ENCODE peak calls at places on chromosomes 3 and 15, in four cellular contexts. K, T, U and M are unnamed samples.

GRCh38 chr15:32993285-32993684 is 201.2 kb downstream of the FMN1 start:
- DNase-seq in K (no peak), T (no peak), U (no peak), M (no peak)

GRCh38 chr3:125512135-125512920 is 7.7 kb downstream of the SNX4 start:
- DNase-seq in T (peak; percentile 8), U (peak; percentile 26), K (no peak), M (no peak)

GRCh38 chr3:86845731-86846130 is 145.2 kb downstream of the VGLL3 start:
- DNase-seq in U (no peak), K (no peak), T (no peak), M (no peak)

GRCh38 chr3:72418149-72418686 is 430.0 kb downstream of the SHQ1 start:
- DNase-seq in U (no peak), T (no peak), K (no peak), M (no peak)

GRCh38 chr3:152538518-152538917 is 269.8 kb downstream of the MBNL1 start:
- DNase-seq in U (no peak), K (no peak), T (no peak), M (no peak)

GRCh38 chr3:65992106-65992505 is 46.6 kb downstream of the MAGI1 start:
- DNase-seq in U (no peak), T (no peak), K (no peak), M (no peak)

GRCh38 chr3:54563661-54564200 is 364.1 kb downstream of the LRTM1 start:
- DNase-seq in K (no peak), T (no peak), U (no peak), M (no peak)

GRCh38 chr15:34578283-34578674 is 5.2 kb downstream of the GOLGA8B start:
- DNase-seq in K (peak; percentile 48), U (no peak), T (no peak), M (no peak)

GRCh38 chr3:133930341-133930933 is 34.8 kb upstream of the RAB6B start:
- DNase-seq in K (peak; percentile 25), T (peak; percentile 30), U (no peak), M (no peak)

GRCh38 chr15:78049691-78050440 is 27.6 kb downstream of the TBC1D2B start:
- DNase-seq in K (no peak), T (no peak), U (peak; percentile 68), M (no peak)

GRCh38 chr15:28885630-28886430 is at the start of gene APBA2:
- DNase-seq in U (no peak), T (peak; percentile 78), K (no peak), M (peak; percentile 57)

GRCh38 chr3:52428151-52429005 is 16.5 kb downstream of the SEMA3G start:
- DNase-seq in U (no peak), T (no peak), K (peak; percentile 76), M (peak; percentile 38)

GRCh38 chr3:34202975-34203374 is 404.5 kb downstream of the PDCD6IP start:
- DNase-seq in K (no peak), U (no peak), T (no peak), M (no peak)

GRCh38 chr15:31867536-31868442 is 162.5 kb upstream of the CHRNA7 start:
- DNase-seq in K (peak; percentile 20), T (peak; percentile 60), U (peak; percentile 11), M (peak; percentile 69)

GRCh38 chr3:132605374-132605792 is 8.3 kb downstream of the ACKR4 start:
- DNase-seq in T (no peak), U (no peak), K (no peak), M (no peak)

GRCh38 chr3:172203522-172204258 is 164.3 kb downstream of the FNDC3B start:
- DNase-seq in U (no peak), K (peak; percentile 98), T (no peak), M (no peak)
- TF ChIP-seq CREM in U (no peak), K (peak; percentile 81), T (no peak), M (no peak)

DNA sequence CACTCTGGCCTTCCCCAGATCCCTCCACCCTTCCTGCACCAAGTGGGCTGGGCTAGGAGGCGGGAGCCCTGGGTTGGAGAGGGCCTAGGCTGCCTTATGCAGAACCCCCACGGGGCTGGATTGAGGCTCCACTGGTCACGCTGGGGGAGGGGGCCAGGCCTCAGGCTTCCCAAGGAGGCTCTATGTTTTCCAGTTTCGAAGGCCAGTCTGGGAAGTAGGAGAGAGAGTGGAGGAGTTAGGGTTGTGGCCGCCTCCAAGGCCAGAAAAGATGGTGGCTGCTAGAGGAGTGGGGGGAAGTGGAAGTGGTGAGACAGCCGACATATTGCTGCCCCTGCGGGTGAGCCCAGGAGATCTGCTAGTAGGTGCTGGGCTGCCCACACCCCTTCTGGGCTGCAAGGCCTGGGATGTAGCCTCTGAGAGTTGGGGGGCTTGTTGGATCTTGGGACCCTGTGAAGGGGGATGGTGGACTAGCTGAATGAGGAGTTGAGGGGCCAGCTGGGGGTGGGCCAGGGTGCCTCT is 1.2 kb downstream of the GNAI2 start:
- DNase-seq in T (peak; percentile 27), U (no peak), K (no peak), M (peak; percentile 49)
- TF ChIP-seq MAX in T (no peak), U (no peak), K (no peak), M (no peak)

DNA sequence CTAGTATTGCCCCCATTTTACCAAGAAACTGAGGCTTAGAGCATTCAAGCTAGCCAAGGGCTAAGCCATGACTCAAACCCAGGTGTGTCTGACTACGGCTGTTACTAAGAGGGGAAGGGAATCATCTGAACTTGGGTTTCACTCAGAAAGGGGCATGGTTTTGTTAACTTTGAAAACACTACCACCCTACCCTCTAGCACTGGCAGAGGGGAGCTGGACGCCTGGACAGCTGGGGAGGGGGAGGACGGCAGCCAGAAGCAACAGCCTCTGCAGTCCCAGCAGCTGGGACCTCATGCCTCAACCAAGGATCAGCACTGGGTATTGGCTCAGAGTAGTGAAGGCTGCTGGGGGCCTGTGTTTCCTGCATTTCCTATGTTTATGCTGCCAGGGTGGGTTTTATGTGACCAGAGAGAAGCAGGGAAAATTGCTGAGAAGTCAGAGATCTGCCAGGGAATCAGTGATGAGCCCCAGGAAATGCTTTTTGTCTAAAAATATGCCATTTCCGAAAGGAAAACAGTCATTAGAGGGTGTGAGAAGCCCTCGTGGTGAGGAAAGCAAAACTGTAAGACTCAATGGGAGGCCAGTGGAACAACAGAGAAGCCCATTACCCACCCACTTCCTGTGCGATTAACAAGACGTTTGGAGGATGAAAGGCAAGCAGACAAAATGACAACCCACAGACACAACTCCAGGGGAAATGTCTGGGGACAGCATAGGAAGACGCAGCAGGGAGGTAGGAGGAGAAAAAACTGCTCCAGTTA is 41.2 kb downstream of the LIPC start:
- DNase-seq in T (no peak), U (no peak), K (no peak), M (no peak)
- TF ChIP-seq USF2 in T (no peak), U (no peak), K (no peak), M (no peak)

GRCh38 chr3:188947983-188948657 is 223.7 kb upstream of the TPRG1 start:
- DNase-seq in K (no peak), T (no peak), U (no peak), M (peak; percentile 69)

GRCh38 chr3:188947401-188947982 is 224.3 kb upstream of the TPRG1 start:
- DNase-seq in U (no peak), K (no peak), T (peak; percentile 61), M (peak; percentile 87)

GRCh38 chr3:188950006-188950405 is 221.8 kb upstream of the TPRG1 start:
- DNase-seq in T (no peak), U (no peak), K (no peak), M (no peak)

GRCh38 chr3:188946837-188947236 is 224.9 kb upstream of the TPRG1 start:
- DNase-seq in T (no peak), U (no peak), K (no peak), M (no peak)

GRCh38 chr3:188948658-188949400 is 222.9 kb upstream of the TPRG1 start:
- DNase-seq in K (peak; percentile 48), U (no peak), T (no peak), M (no peak)
- TF ChIP-seq CREM in K (no peak), U (no peak), T (no peak), M (no peak)

DNA sequence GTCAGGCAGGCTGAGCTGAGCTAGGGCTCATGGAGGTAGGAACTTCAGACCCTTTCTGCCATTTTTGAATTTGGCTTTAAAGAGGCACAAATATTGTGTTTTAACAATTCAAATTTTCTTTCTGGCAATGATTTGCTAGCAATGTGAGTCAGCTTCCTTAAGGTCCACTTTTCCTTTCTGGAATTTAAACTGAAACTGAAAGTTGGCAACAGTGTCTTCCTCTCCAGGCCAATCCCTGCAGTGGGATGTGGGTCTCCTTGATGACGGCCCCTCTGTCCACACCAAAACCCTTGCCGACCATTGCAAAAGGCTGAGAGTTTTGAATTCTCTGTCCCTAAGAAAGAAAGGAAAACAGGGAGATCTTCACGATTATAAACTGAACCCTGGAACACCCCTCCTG is 27.1 kb downstream of the RPSA start:
- DNase-seq in U (no peak), T (no peak), K (no peak), M (no peak)
- TF ChIP-seq MAX in U (no peak), T (no peak), K (no peak), M (no peak)